ENCODE peak calls at places on chromosomes 6 and 20, in five cellular contexts. One of them, this sample, is unnamed.

GRCh38 chr6:71488186-71488585 is 199.6 kb downstream of the OGFRL1 start:
- DNase-seq in brain microvascular endothelial cell: no peak
- DNase-seq in cardiac fibroblast: no peak
- DNase-seq in dorsolateral prefrontal cortex: no peak
- DNase-seq in activated CD4-positive, alpha-beta T cell treated with anti-CD3 and anti-CD28 coated beads for 48 hours: no peak
- DNase-seq in this sample: no peak

GRCh38 chr20:58421497-58421850 is 32.4 kb downstream of the VAPB start:
- DNase-seq in dorsolateral prefrontal cortex: no peak
- DNase-seq in cardiac fibroblast: no peak
- DNase-seq in brain microvascular endothelial cell: no peak
- DNase-seq in activated CD4-positive, alpha-beta T cell treated with anti-CD3 and anti-CD28 coated beads for 48 hours: no peak
- DNase-seq in this sample: no peak

GRCh38 chr6:155287762-155288161 is 23.9 kb downstream of the CLDN20 start:
- DNase-seq in dorsolateral prefrontal cortex: no peak
- DNase-seq in activated CD4-positive, alpha-beta T cell treated with anti-CD3 and anti-CD28 coated beads for 48 hours: no peak
- DNase-seq in brain microvascular endothelial cell: no peak
- DNase-seq in cardiac fibroblast: no peak
- DNase-seq in this sample: no peak

GRCh38 chr6:19438566-19439353 is 398.4 kb upstream of the ID4 start:
- DNase-seq in brain microvascular endothelial cell: no peak
- DNase-seq in dorsolateral prefrontal cortex: no peak
- DNase-seq in cardiac fibroblast: no peak
- DNase-seq in activated CD4-positive, alpha-beta T cell treated with anti-CD3 and anti-CD28 coated beads for 48 hours: no peak
- DNase-seq in this sample: no peak

GRCh38 chr6:113356139-113356538 is 501.0 kb upstream of the MARCKS start:
- DNase-seq in cardiac fibroblast: no peak
- DNase-seq in activated CD4-positive, alpha-beta T cell treated with anti-CD3 and anti-CD28 coated beads for 48 hours: no peak
- DNase-seq in brain microvascular endothelial cell: no peak
- DNase-seq in dorsolateral prefrontal cortex: no peak
- DNase-seq in this sample: no peak

GRCh38 chr6:34235605-34236422 is 859 bp upstream of the HMGA1 start:
- DNase-seq in cardiac fibroblast: peak
- DNase-seq in activated CD4-positive, alpha-beta T cell treated with anti-CD3 and anti-CD28 coated beads for 48 hours: peak
- DNase-seq in brain microvascular endothelial cell: peak
- DNase-seq in dorsolateral prefrontal cortex: no peak
- DNase-seq in this sample: no peak

GRCh38 chr6:11218827-11219826 is 13.3 kb downstream of the NEDD9 start:
- DNase-seq in brain microvascular endothelial cell: no peak
- DNase-seq in cardiac fibroblast: peak
- DNase-seq in activated CD4-positive, alpha-beta T cell treated with anti-CD3 and anti-CD28 coated beads for 48 hours: peak
- DNase-seq in dorsolateral prefrontal cortex: no peak
- DNase-seq in this sample: no peak

GRCh38 chr6:132820629-132821381 is 6.4 kb downstream of the RPS12 start:
- DNase-seq in dorsolateral prefrontal cortex: no peak
- DNase-seq in activated CD4-positive, alpha-beta T cell treated with anti-CD3 and anti-CD28 coated beads for 48 hours: peak
- DNase-seq in cardiac fibroblast: no peak
- DNase-seq in brain microvascular endothelial cell: no peak
- DNase-seq in this sample: no peak

GRCh38 chr6:54193560-54193959 is 82.3 kb downstream of the MLIP start:
- DNase-seq in dorsolateral prefrontal cortex: no peak
- DNase-seq in cardiac fibroblast: no peak
- DNase-seq in activated CD4-positive, alpha-beta T cell treated with anti-CD3 and anti-CD28 coated beads for 48 hours: no peak
- DNase-seq in brain microvascular endothelial cell: peak
- DNase-seq in this sample: no peak

GRCh38 chr6:42938987-42939809 is 9.9 kb downstream of the CNPY3 start:
- DNase-seq in activated CD4-positive, alpha-beta T cell treated with anti-CD3 and anti-CD28 coated beads for 48 hours: no peak
- DNase-seq in dorsolateral prefrontal cortex: no peak
- DNase-seq in brain microvascular endothelial cell: no peak
- DNase-seq in cardiac fibroblast: no peak
- DNase-seq in this sample: no peak

GRCh38 chr20:34516874-34517542 is 786 bp downstream of the DYNLRB1 start:
- DNase-seq in cardiac fibroblast: no peak
- DNase-seq in dorsolateral prefrontal cortex: peak
- DNase-seq in brain microvascular endothelial cell: no peak
- DNase-seq in activated CD4-positive, alpha-beta T cell treated with anti-CD3 and anti-CD28 coated beads for 48 hours: peak
- DNase-seq in this sample: peak

GRCh38 chr6:144816936-144817335 is 531.8 kb downstream of the UTRN start:
- DNase-seq in cardiac fibroblast: no peak
- DNase-seq in brain microvascular endothelial cell: no peak
- DNase-seq in activated CD4-positive, alpha-beta T cell treated with anti-CD3 and anti-CD28 coated beads for 48 hours: no peak
- DNase-seq in dorsolateral prefrontal cortex: no peak
- DNase-seq in this sample: no peak

GRCh38 chr6:144152334-144152900 is 2.1 kb downstream of the STX11 start:
- DNase-seq in cardiac fibroblast: no peak
- DNase-seq in dorsolateral prefrontal cortex: no peak
- DNase-seq in activated CD4-positive, alpha-beta T cell treated with anti-CD3 and anti-CD28 coated beads for 48 hours: no peak
- DNase-seq in brain microvascular endothelial cell: no peak
- DNase-seq in this sample: no peak

GRCh38 chr20:62409935-62410741 is 3.1 kb upstream of the CABLES2 start:
- DNase-seq in activated CD4-positive, alpha-beta T cell treated with anti-CD3 and anti-CD28 coated beads for 48 hours: peak
- DNase-seq in cardiac fibroblast: peak
- DNase-seq in brain microvascular endothelial cell: no peak
- DNase-seq in dorsolateral prefrontal cortex: no peak
- DNase-seq in this sample: no peak